ENCODE peak calls at places on chromosomes 2 and 18, in five cellular contexts. One of them, this sample, is unnamed.

GRCh38 chr2:241690202-241690717 is 3.6 kb upstream of the DTYMK start:
- DNase-seq in CD8-positive, alpha-beta memory T cell: no peak
- DNase-seq in SK-MEL-5: no peak
- DNase-seq in RKO: no peak
- DNase-seq in Caki2: no peak
- DNase-seq in this sample: no peak

GRCh38 chr18:27605107-27605834 is 420.2 kb upstream of the CHST9 start:
- DNase-seq in CD8-positive, alpha-beta memory T cell: no peak
- DNase-seq in RKO: peak
- DNase-seq in SK-MEL-5: peak
- DNase-seq in Caki2: peak
- DNase-seq in this sample: peak

GRCh38 chr18:27005589-27005988 is 140.1 kb upstream of the AQP4 start:
- DNase-seq in CD8-positive, alpha-beta memory T cell: no peak
- DNase-seq in Caki2: no peak
- DNase-seq in SK-MEL-5: peak
- DNase-seq in RKO: peak
- DNase-seq in this sample: peak

GRCh38 chr2:12728221-12728777 is 11.6 kb downstream of the TRIB2 start:
- DNase-seq in Caki2: no peak
- DNase-seq in SK-MEL-5: no peak
- DNase-seq in RKO: no peak
- DNase-seq in CD8-positive, alpha-beta memory T cell: peak
- DNase-seq in this sample: no peak

GRCh38 chr18:35104391-35105051 is 63.3 kb downstream of the MAPRE2 start:
- DNase-seq in Caki2: no peak
- DNase-seq in RKO: no peak
- DNase-seq in SK-MEL-5: no peak
- DNase-seq in CD8-positive, alpha-beta memory T cell: no peak
- DNase-seq in this sample: no peak

GRCh38 chr2:48248251-48248933 is 281.6 kb upstream of the STON1 start:
- DNase-seq in Caki2: peak
- DNase-seq in RKO: peak
- DNase-seq in SK-MEL-5: peak
- DNase-seq in CD8-positive, alpha-beta memory T cell: no peak
- DNase-seq in this sample: peak

GRCh38 chr2:39128919-39129391 is 8.1 kb upstream of the SOS1 start:
- DNase-seq in SK-MEL-5: no peak
- DNase-seq in Caki2: no peak
- DNase-seq in CD8-positive, alpha-beta memory T cell: peak
- DNase-seq in RKO: no peak
- DNase-seq in this sample: no peak

GRCh38 chr18:31931886-31932240 is 11.1 kb downstream of the TRAPPC8 start:
- DNase-seq in CD8-positive, alpha-beta memory T cell: no peak
- DNase-seq in Caki2: no peak
- DNase-seq in RKO: no peak
- DNase-seq in SK-MEL-5: no peak
- DNase-seq in this sample: no peak

GRCh38 chr2:85264471-85264870 is 63.3 kb downstream of the TGOLN2 start:
- DNase-seq in Caki2: no peak
- DNase-seq in SK-MEL-5: no peak
- DNase-seq in RKO: no peak
- DNase-seq in CD8-positive, alpha-beta memory T cell: no peak
- DNase-seq in this sample: no peak

GRCh38 chr2:118580651-118581050 is 266.8 kb downstream of the EN1 start:
- DNase-seq in RKO: no peak
- DNase-seq in CD8-positive, alpha-beta memory T cell: no peak
- DNase-seq in SK-MEL-5: no peak
- DNase-seq in Caki2: no peak
- DNase-seq in this sample: no peak

GRCh38 chr18:42883177-42883576 is 232.3 kb downstream of the RIT2 start:
- DNase-seq in SK-MEL-5: no peak
- DNase-seq in Caki2: no peak
- DNase-seq in RKO: no peak
- DNase-seq in CD8-positive, alpha-beta memory T cell: no peak
- DNase-seq in this sample: no peak

GRCh38 chr2:197034969-197035368 is 108.5 kb upstream of the PGAP1 start:
- DNase-seq in SK-MEL-5: no peak
- DNase-seq in Caki2: no peak
- DNase-seq in CD8-positive, alpha-beta memory T cell: no peak
- DNase-seq in RKO: no peak
- DNase-seq in this sample: no peak

GRCh38 chr18:939167-939566 is 34.5 kb downstream of the ADCYAP1 start:
- DNase-seq in Caki2: no peak
- DNase-seq in SK-MEL-5: no peak
- DNase-seq in CD8-positive, alpha-beta memory T cell: no peak
- DNase-seq in RKO: peak
- DNase-seq in this sample: no peak

GRCh38 chr2:127588241-127588640 is 52.8 kb downstream of the MYO7B start:
- DNase-seq in SK-MEL-5: no peak
- DNase-seq in CD8-positive, alpha-beta memory T cell: no peak
- DNase-seq in Caki2: no peak
- DNase-seq in RKO: no peak
- DNase-seq in this sample: no peak

GRCh38 chr2:217740178-217740577 is 262.6 kb downstream of the TNS1 start:
- DNase-seq in CD8-positive, alpha-beta memory T cell: no peak
- DNase-seq in Caki2: no peak
- DNase-seq in RKO: no peak
- DNase-seq in SK-MEL-5: no peak
- DNase-seq in this sample: no peak

GRCh38 chr2:237922641-237923361 is 44.0 kb upstream of the UBE2F start:
- DNase-seq in SK-MEL-5: no peak
- DNase-seq in RKO: peak
- DNase-seq in CD8-positive, alpha-beta memory T cell: no peak
- DNase-seq in Caki2: no peak
- DNase-seq in this sample: no peak

GRCh38 chr2:24334245-24334633 is 26.1 kb downstream of the ITSN2 start:
- DNase-seq in Caki2: no peak
- DNase-seq in CD8-positive, alpha-beta memory T cell: no peak
- DNase-seq in SK-MEL-5: no peak
- DNase-seq in RKO: no peak
- DNase-seq in this sample: no peak

GRCh38 chr2:221753401-221753800 is 181.3 kb upstream of the EPHA4 start:
- DNase-seq in RKO: no peak
- DNase-seq in SK-MEL-5: no peak
- DNase-seq in CD8-positive, alpha-beta memory T cell: no peak
- DNase-seq in Caki2: no peak
- DNase-seq in this sample: no peak

GRCh38 chr2:210224660-210225460 is at the start of gene ACADL:
- DNase-seq in RKO: no peak
- DNase-seq in CD8-positive, alpha-beta memory T cell: no peak
- DNase-seq in SK-MEL-5: no peak
- DNase-seq in Caki2: peak
- DNase-seq in this sample: peak

GRCh38 chr2:98015681-98016080 is 19.9 kb upstream of the TMEM131 start:
- DNase-seq in SK-MEL-5: no peak
- DNase-seq in RKO: no peak
- DNase-seq in Caki2: no peak
- DNase-seq in CD8-positive, alpha-beta memory T cell: no peak
- DNase-seq in this sample: no peak

GRCh38 chr2:120675460-120676130 is 60.1 kb upstream of the GLI2 start:
- DNase-seq in RKO: peak
- DNase-seq in SK-MEL-5: peak
- DNase-seq in Caki2: peak
- DNase-seq in CD8-positive, alpha-beta memory T cell: peak
- DNase-seq in this sample: peak

GRCh38 chr2:233799087-233799665 is 21.0 kb downstream of the MROH2A start:
- DNase-seq in Caki2: no peak
- DNase-seq in SK-MEL-5: no peak
- DNase-seq in RKO: no peak
- DNase-seq in CD8-positive, alpha-beta memory T cell: no peak
- DNase-seq in this sample: no peak

GRCh38 chr18:45169610-45170009 is 445.7 kb upstream of the SLC14A2 start:
- DNase-seq in RKO: peak
- DNase-seq in SK-MEL-5: peak
- DNase-seq in Caki2: peak
- DNase-seq in CD8-positive, alpha-beta memory T cell: no peak
- DNase-seq in this sample: no peak

GRCh38 chr18:70422061-70422965 is 133.5 kb downstream of the SOCS6 start:
- DNase-seq in SK-MEL-5: peak
- DNase-seq in CD8-positive, alpha-beta memory T cell: no peak
- DNase-seq in RKO: peak
- DNase-seq in Caki2: peak
- DNase-seq in this sample: peak

GRCh38 chr2:219672406-219672805 is 45.0 kb downstream of the SLC4A3 start:
- DNase-seq in Caki2: no peak
- DNase-seq in RKO: no peak
- DNase-seq in SK-MEL-5: no peak
- DNase-seq in CD8-positive, alpha-beta memory T cell: no peak
- DNase-seq in this sample: no peak

GRCh38 chr18:40133253-40133652 is 1821.8 kb upstream of the PIK3C3 start:
- DNase-seq in SK-MEL-5: no peak
- DNase-seq in CD8-positive, alpha-beta memory T cell: no peak
- DNase-seq in Caki2: no peak
- DNase-seq in RKO: no peak
- DNase-seq in this sample: no peak

GRCh38 chr18:27695509-27695908 is 481.4 kb downstream of the CDH2 start:
- DNase-seq in Caki2: peak
- DNase-seq in SK-MEL-5: no peak
- DNase-seq in CD8-positive, alpha-beta memory T cell: no peak
- DNase-seq in RKO: no peak
- DNase-seq in this sample: no peak

GRCh38 chr2:28475088-28475580 is 20.7 kb upstream of the PLB1 start:
- DNase-seq in SK-MEL-5: no peak
- DNase-seq in Caki2: no peak
- DNase-seq in CD8-positive, alpha-beta memory T cell: no peak
- DNase-seq in RKO: no peak
- DNase-seq in this sample: no peak

GRCh38 chr18:76256897-76257500 is 238.0 kb downstream of the ZNF516 start:
- DNase-seq in Caki2: peak
- DNase-seq in CD8-positive, alpha-beta memory T cell: no peak
- DNase-seq in SK-MEL-5: peak
- DNase-seq in RKO: peak
- DNase-seq in this sample: peak

GRCh38 chr2:169393068-169393590 is 30.8 kb upstream of the LRP2 start:
- DNase-seq in CD8-positive, alpha-beta memory T cell: no peak
- DNase-seq in Caki2: no peak
- DNase-seq in RKO: no peak
- DNase-seq in SK-MEL-5: peak
- DNase-seq in this sample: no peak

GRCh38 chr2:180314086-180314485 is 307.0 kb upstream of the CWC22 start:
- DNase-seq in Caki2: no peak
- DNase-seq in SK-MEL-5: no peak
- DNase-seq in CD8-positive, alpha-beta memory T cell: no peak
- DNase-seq in RKO: no peak
- DNase-seq in this sample: no peak

GRCh38 chr2:193966590-193966989 is 1690.4 kb upstream of the SLC39A10 start:
- DNase-seq in SK-MEL-5: peak
- DNase-seq in Caki2: peak
- DNase-seq in CD8-positive, alpha-beta memory T cell: no peak
- DNase-seq in RKO: peak
- DNase-seq in this sample: peak

GRCh38 chr2:101014264-101014857 is 12.3 kb downstream of the RPL31 start:
- DNase-seq in CD8-positive, alpha-beta memory T cell: no peak
- DNase-seq in SK-MEL-5: no peak
- DNase-seq in Caki2: no peak
- DNase-seq in RKO: no peak
- DNase-seq in this sample: no peak

GRCh38 chr2:182642328-182642727 is 73.7 kb upstream of the DNAJC10 start:
- DNase-seq in CD8-positive, alpha-beta memory T cell: no peak
- DNase-seq in RKO: peak
- DNase-seq in SK-MEL-5: peak
- DNase-seq in Caki2: peak
- DNase-seq in this sample: peak

This sample was measured in NCI-H82.